ENCODE peak calls at places on chromosomes 13 and 19, in six cellular contexts. G is ascending aorta, W is PC-3, X is mucosa of descending colon, N is tibial nerve, K is body of pancreas. M is an unnamed sample.

GRCh38 chr13:94997126-94997525 is 284.8 kb upstream of the SOX21 start:
- DNase-seq in G (no peak), W (no peak), X (no peak), N (no peak), K (no peak), M (no peak)

GRCh38 chr13:29566206-29566605 is 29.3 kb downstream of the SLC7A1 start:
- DNase-seq in G (no peak), W (no peak), X (no peak), N (no peak), K (no peak), M (no peak)

GRCh38 chr19:29785360-29785759 is 26.4 kb upstream of the CCNE1 start:
- DNase-seq in G (no peak), W (no peak), X (no peak), N (no peak), K (no peak), M (no peak)

GRCh38 chr13:53045110-53045509 is 16.5 kb downstream of the OLFM4 start:
- DNase-seq in G (no peak), W (no peak), X (no peak), N (peak; percentile 56), K (no peak), M (no peak)

GRCh38 chr19:54390942-54391577 is 24.2 kb upstream of the TTYH1 start:
- DNase-seq in G (no peak), W (peak; percentile 69), X (no peak), N (no peak), K (peak; percentile 65), M (peak; percentile 77)

GRCh38 chr13:94058821-94059360 is 420.6 kb downstream of the DCT start:
- DNase-seq in G (no peak), W (no peak), X (no peak), N (no peak), K (no peak), M (no peak)

GRCh38 chr13:48165063-48165462 is 67.9 kb upstream of the ITM2B start:
- DNase-seq in G (no peak), W (peak; percentile 30), X (no peak), N (no peak), K (no peak), M (no peak)

GRCh38 chr19:46288896-46289588 is 7.8 kb upstream of the HIF3A start:
- DNase-seq in G (no peak), W (peak; percentile 90), X (no peak), N (no peak), K (no peak), M (no peak)

GRCh38 chr13:47117268-47117667 is 220.4 kb upstream of the HTR2A start:
- DNase-seq in G (no peak), W (peak; percentile 68), X (no peak), N (no peak), K (no peak), M (no peak)

GRCh38 chr19:34347561-34348165 is 17.3 kb upstream of the GPI start:
- DNase-seq in G (no peak), W (no peak), X (no peak), N (no peak), K (no peak), M (no peak)

GRCh38 chr19:14375055-14375581 is 6.1 kb upstream of the ADGRE5 start:
- DNase-seq in G (peak; percentile 62), W (no peak), X (peak; percentile 80), N (no peak), K (peak; percentile 73), M (peak; percentile 79)

GRCh38 chr19:2612619-2613249 is 89.8 kb downstream of the GNG7 start:
- DNase-seq in G (no peak), W (no peak), X (no peak), N (no peak), K (peak; percentile 1), M (no peak)
- H3K4me1 ChIP-seq in G (no peaks in the 10 kb centered on the region), W (no peaks in the 10 kb centered on the region), X (peaks cover 11% of the 10 kb centered on the region), N (no peaks in the 10 kb centered on the region), K (peaks cover 17% of the 10 kb centered on the region), M (peaks cover 38% of the 10 kb centered on the region)

GRCh38 chr13:46103037-46103436 is 1.8 kb downstream of the CPB2 start:
- DNase-seq in G (no peak), W (no peak), X (no peak), N (no peak), K (no peak), M (no peak)

GRCh38 chr13:46109451-46109850 is 4.6 kb upstream of the CPB2 start:
- DNase-seq in G (no peak), W (no peak), X (no peak), N (no peak), K (no peak), M (no peak)

GRCh38 chr13:46111151-46111550 is 6.3 kb upstream of the CPB2 start:
- DNase-seq in G (no peak), W (no peak), X (no peak), N (no peak), K (no peak), M (no peak)

GRCh38 chr13:46104868-46105267 is at the start of gene CPB2:
- DNase-seq in G (no peak), W (no peak), X (no peak), N (no peak), K (no peak), M (no peak)

GRCh38 chr13:46106839-46107371 is 2.1 kb upstream of the CPB2 start:
- DNase-seq in G (no peak), W (no peak), X (no peak), N (no peak), K (no peak), M (no peak)
- TF ChIP-seq CTCF in G (no peak), W (no peak), X (no peak), N (no peak), K (no peak), M (no peak)

GRCh38 chr19:38713227-38713649 is 31.0 kb downstream of the CAPN12 start:
- DNase-seq in G (no peak), W (no peak), X (no peak), N (peak; percentile 73), K (peak; percentile 77), M (no peak)
- H3K4me1 ChIP-seq in G (peaks cover 46% of the 10 kb centered on the region), W (peaks cover 2% of the 10 kb centered on the region), X (peaks cover 2% of the 10 kb centered on the region), N (peaks cover 7% of the 10 kb centered on the region), K (peaks cover 66% of the 10 kb centered on the region), M (no peaks in the 10 kb centered on the region)

DNA sequence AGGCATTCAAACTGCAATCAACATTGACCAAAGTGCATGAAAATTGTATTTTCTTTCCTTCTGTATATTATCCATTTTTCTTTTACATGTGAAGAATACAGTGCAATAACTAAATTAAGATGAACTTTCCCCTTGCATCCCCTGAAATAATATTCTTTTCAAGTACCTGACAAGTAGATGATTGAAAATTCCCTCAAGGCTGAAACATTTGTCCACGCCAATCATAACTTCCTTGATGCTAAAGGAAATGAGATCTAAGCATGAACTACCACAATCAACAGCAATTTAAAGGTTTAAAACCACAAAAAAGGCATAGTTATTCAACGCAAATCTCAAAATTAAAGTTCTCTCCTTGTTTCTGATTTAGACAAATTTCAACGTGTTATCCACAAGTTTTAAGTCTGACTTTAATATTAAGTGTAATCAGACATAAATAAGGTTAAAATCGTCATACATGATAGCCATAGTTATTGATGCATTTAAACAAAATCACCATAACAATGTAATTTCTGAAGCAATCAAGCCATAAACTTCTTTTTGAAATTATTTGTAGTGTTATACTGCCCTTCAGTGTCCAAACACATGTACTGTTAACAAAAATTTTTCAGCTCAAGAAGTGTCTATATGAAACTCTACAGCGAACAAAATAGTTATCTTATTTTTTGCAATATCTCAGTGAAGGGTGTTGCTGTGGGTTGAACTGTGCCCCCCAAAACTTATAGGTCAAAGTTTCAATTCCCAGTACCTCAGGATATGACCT is 169.5 kb downstream of the DCLK1 start:
- DNase-seq in G (no peak), W (peak; percentile 13), X (no peak), N (no peak), K (no peak), M (no peak)
- TF ChIP-seq CTCF in G (peak; percentile 26), W (peak; percentile 54), X (no peak), N (peak; percentile 17), K (no peak), M (no peak)

GRCh38 chr13:21008026-21008425 is 53.4 kb downstream of the LATS2 start:
- DNase-seq in G (no peak), W (no peak), X (no peak), N (no peak), K (no peak), M (no peak)
- H3K4me1 ChIP-seq in G (no peaks in the 10 kb centered on the region), W (no peaks in the 10 kb centered on the region), X (no peaks in the 10 kb centered on the region), N (no peaks in the 10 kb centered on the region), K (peaks cover 30% of the 10 kb centered on the region), M (no peaks in the 10 kb centered on the region)